ENCODE peak calls at places on chromosomes 2 and 18, in five cellular contexts. V, Z, U, D and Q are unnamed samples.

GRCh38 chr2:238591732-238592131 is 165.0 kb downstream of the ASB1 start:
- DNase-seq in V (no peak), U (no peak), Z (no peak), D (no peak), Q (no peak)

GRCh38 chr2:217597681-217598080 is 405.1 kb downstream of the TNS1 start:
- DNase-seq in V (no peak), D (no peak), Z (no peak), U (no peak), Q (no peak)

GRCh38 chr2:16584824-16585546 is 80.6 kb downstream of the CYRIA start:
- DNase-seq in Z (no peak), D (no peak), V (no peak), U (no peak), Q (no peak)

GRCh38 chr18:68555935-68556334 is 159.0 kb downstream of the TMX3 start:
- DNase-seq in U (no peak), D (no peak), Z (no peak), V (no peak), Q (no peak)

GRCh38 chr2:176561706-176562105 is 292.5 kb downstream of the MTX2 start:
- DNase-seq in U (no peak), D (no peak), V (no peak), Z (no peak), Q (no peak)

GRCh38 chr2:109720379-109721116 is 73.6 kb upstream of the RGPD5 start:
- DNase-seq in D (no peak), Z (no peak), V (no peak), U (no peak), Q (no peak)

GRCh38 chr2:219598308-219599078 is 836 bp downstream of the STK11IP start:
- DNase-seq in V (no peak), Z (no peak), U (no peak), D (no peak), Q (no peak)

GRCh38 chr2:234884591-234884990 is 67.2 kb upstream of the SH3BP4 start:
- DNase-seq in Z (no peak), U (no peak), D (no peak), V (no peak), Q (no peak)

GRCh38 chr2:228876296-228876695 is 394.8 kb downstream of the PID1 start:
- DNase-seq in Z (no peak), U (no peak), D (no peak), V (no peak), Q (no peak)

GRCh38 chr2:197677483-197677882 is 2.1 kb upstream of the RFTN2 start:
- DNase-seq in U (no peak), V (no peak), Z (no peak), D (no peak), Q (no peak)

GRCh38 chr2:162243305-162243693 is at the start of gene FAP:
- DNase-seq in U (no peak), D (no peak), V (no peak), Z (no peak), Q (peak)

GRCh38 chr2:231727621-231728020 is 19.3 kb downstream of the PTMA start:
- DNase-seq in V (no peak), U (no peak), D (no peak), Z (no peak), Q (no peak)

GRCh38 chr18:57347784-57348183 is 4.6 kb upstream of the ST8SIA3 start:
- DNase-seq in V (no peak), D (no peak), Z (no peak), U (no peak), Q (no peak)

GRCh38 chr2:71643674-71644357 is 190.5 kb downstream of the DYSF start:
- DNase-seq in D (no peak), V (no peak), U (no peak), Z (no peak), Q (no peak)

GRCh38 chr2:236028066-236028465 is 140.1 kb downstream of the GBX2 start:
- DNase-seq in D (no peak), V (no peak), Z (no peak), U (no peak), Q (no peak)

GRCh38 chr2:240369725-240370585 is 65.5 kb upstream of the GPC1 start:
- DNase-seq in D (no peak), Z (peak), V (no peak), U (peak), Q (peak)

GRCh38 chr2:168583710-168584521 is 127.8 kb downstream of the CERS6 start:
- DNase-seq in D (no peak), V (no peak), U (no peak), Z (no peak), Q (no peak)

GRCh38 chr2:238081150-238081549 is 19.0 kb upstream of the ESPNL start:
- DNase-seq in U (no peak), Z (no peak), V (no peak), D (no peak), Q (no peak)

GRCh38 chr2:64120928-64121327 is 23.3 kb downstream of the PELI1 start:
- DNase-seq in Z (no peak), V (no peak), U (no peak), D (no peak), Q (no peak)

GRCh38 chr2:72129676-72130340 is 17.9 kb downstream of the CYP26B1 start:
- DNase-seq in Z (no peak), D (no peak), U (peak), V (peak), Q (no peak)